ENCODE peak calls at places on chromosomes 3 and 15, in six cellular contexts. Y is SJSA1, V is OCI-LY7, E is spleen, L is heart left ventricle, D is heart right ventricle. M is an unnamed sample.

GRCh38 chr15:38688761-38689160 is 124.1 kb upstream of the RASGRP1 start:
- DNase-seq in E (no peak), V (peak; percentile 15), Y (no peak), L (no peak), D (no peak), M (no peak)

GRCh38 chr15:28989239-28989830 is 103.6 kb downstream of the APBA2 start:
- DNase-seq in V (peak; percentile 3), E (no peak), L (no peak), D (no peak), Y (peak; percentile 71), M (no peak)

GRCh38 chr3:98612587-98612986 is 19.2 kb upstream of the CPOX start:
- DNase-seq in E (no peak), L (no peak), Y (no peak), D (peak; percentile 12), V (peak; percentile 17), M (no peak)

GRCh38 chr3:152100491-152101086 is 168.1 kb upstream of the MBNL1 start:
- DNase-seq in Y (no peak), V (no peak), E (no peak), D (no peak), L (no peak), M (no peak)

GRCh38 chr3:191345334-191345733 is 15.0 kb upstream of the UTS2B start:
- DNase-seq in Y (no peak), E (no peak), L (no peak), V (no peak), D (no peak), M (no peak)

GRCh38 chr3:132342183-132342582 is 25.0 kb downstream of the ACP3 start:
- DNase-seq in L (no peak), E (no peak), V (no peak), Y (no peak), D (no peak), M (no peak)

GRCh38 chr3:189839576-189839975 is 208.4 kb downstream of the TP63 start:
- DNase-seq in E (no peak), L (no peak), Y (no peak), D (no peak), V (no peak), M (no peak)

GRCh38 chr3:151864423-151865101 is 8.9 kb upstream of the SUCNR1 start:
- DNase-seq in D (no peak), Y (peak; percentile 58), L (no peak), E (no peak), V (no peak), M (no peak)

GRCh38 chr3:40237892-40238571 is 71.5 kb upstream of the EIF1B start:
- DNase-seq in Y (no peak), D (no peak), E (no peak), V (no peak), L (peak; percentile 27), M (no peak)

GRCh38 chr15:68578175-68578959 is 426 bp upstream of the CORO2B start:
- DNase-seq in Y (peak; percentile 48), V (peak; percentile 76), L (peak; percentile 80), D (peak; percentile 85), E (peak; percentile 89), M (peak; percentile 88)

GRCh38 chr3:167978071-167978470 is 117.7 kb downstream of the GOLIM4 start:
- DNase-seq in D (no peak), Y (no peak), E (no peak), L (no peak), V (no peak), M (no peak)

GRCh38 chr3:5441401-5441800 is 253.9 kb downstream of the EDEM1 start:
- DNase-seq in V (no peak), D (no peak), Y (no peak), L (no peak), E (no peak), M (no peak)

GRCh38 chr15:27509014-27509413 is 538.0 kb downstream of the GABRG3 start:
- DNase-seq in Y (no peak), V (no peak), E (no peak), D (no peak), L (no peak), M (no peak)

GRCh38 chr3:80252113-80252512 is 484.3 kb upstream of the ROBO1 start:
- DNase-seq in L (no peak), E (no peak), Y (no peak), V (no peak), D (no peak), M (no peak)

GRCh38 chr3:186985713-186986364 is 55.5 kb downstream of the ST6GAL1 start:
- DNase-seq in L (no peak), V (peak; percentile 75), Y (no peak), E (no peak), D (peak; percentile 25), M (no peak)

GRCh38 chr15:90001062-90001682 is at the start of gene ZNF710:
- DNase-seq in V (peak; percentile 70), Y (peak; percentile 61), L (peak; percentile 71), E (peak; percentile 85), D (peak; percentile 51), M (peak; percentile 53)

GRCh38 chr3:192889694-192890093 is 28.0 kb downstream of the MB21D2 start:
- DNase-seq in L (no peak), D (no peak), V (no peak), E (no peak), Y (no peak), M (no peak)
- H3K4me1 ChIP-seq in L (peaks cover 60% of the 10 kb centered on the region), D (peaks cover 44% of the 10 kb centered on the region), V (no peaks in the 10 kb centered on the region), E (peaks cover 8% of the 10 kb centered on the region), Y (peaks cover 80% of the 10 kb centered on the region), M (peaks cover 17% of the 10 kb centered on the region)

GRCh38 chr3:172749201-172749965 is 1.1 kb upstream of the ECT2 start:
- DNase-seq in V (no peak), D (no peak), E (no peak), Y (peak; percentile 91), L (no peak), M (no peak)
- H3K27ac ChIP-seq in V (no peak overlapping the region), D (peak overlapping the region; percentile 88), E (no peak overlapping the region), Y (peak overlapping the region; percentile 100), L (peak overlapping the region; percentile 79), M (peak overlapping the region; percentile 92)

DNA sequence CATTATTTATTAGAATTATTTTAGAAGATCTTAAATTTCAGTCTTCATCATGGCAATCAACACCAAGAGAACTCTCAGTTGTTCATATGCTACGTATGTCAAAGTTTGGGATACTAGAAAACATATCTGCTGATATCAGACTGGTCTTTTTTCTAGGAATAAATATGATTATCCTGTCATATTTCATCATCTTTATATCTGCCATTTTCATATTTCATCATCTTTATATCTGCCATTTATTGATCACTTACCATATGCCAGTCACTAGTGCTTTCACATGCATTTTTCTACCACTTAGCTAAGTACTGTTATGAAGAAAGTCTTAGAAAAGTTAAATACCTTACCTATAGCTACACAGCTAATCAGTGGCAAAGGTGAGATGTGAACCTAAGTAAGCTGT is 2.8 kb upstream of the ZCWPW2 start:
- DNase-seq in D (no peak), V (no peak), E (no peak), L (no peak), Y (no peak), M (no peak)
- H3K4me1 ChIP-seq in D (peaks cover 70% of the 10 kb centered on the region), V (peaks cover 31% of the 10 kb centered on the region), E (peaks cover 73% of the 10 kb centered on the region), L (peaks cover 80% of the 10 kb centered on the region), Y (peaks cover 13% of the 10 kb centered on the region), M (peaks cover 73% of the 10 kb centered on the region)

GRCh38 chr3:138114431-138114918 is 933 bp downstream of the DZIP1L start:
- DNase-seq in E (no peak), V (no peak), Y (peak; percentile 45), D (no peak), L (no peak), M (no peak)
- H3K27ac ChIP-seq in E (peak overlapping the region; percentile 74), V (no peak overlapping the region), Y (peak overlapping the region; percentile 89), D (peak overlapping the region; percentile 93), L (peak overlapping the region; percentile 91), M (peak overlapping the region; percentile 90)

DNA sequence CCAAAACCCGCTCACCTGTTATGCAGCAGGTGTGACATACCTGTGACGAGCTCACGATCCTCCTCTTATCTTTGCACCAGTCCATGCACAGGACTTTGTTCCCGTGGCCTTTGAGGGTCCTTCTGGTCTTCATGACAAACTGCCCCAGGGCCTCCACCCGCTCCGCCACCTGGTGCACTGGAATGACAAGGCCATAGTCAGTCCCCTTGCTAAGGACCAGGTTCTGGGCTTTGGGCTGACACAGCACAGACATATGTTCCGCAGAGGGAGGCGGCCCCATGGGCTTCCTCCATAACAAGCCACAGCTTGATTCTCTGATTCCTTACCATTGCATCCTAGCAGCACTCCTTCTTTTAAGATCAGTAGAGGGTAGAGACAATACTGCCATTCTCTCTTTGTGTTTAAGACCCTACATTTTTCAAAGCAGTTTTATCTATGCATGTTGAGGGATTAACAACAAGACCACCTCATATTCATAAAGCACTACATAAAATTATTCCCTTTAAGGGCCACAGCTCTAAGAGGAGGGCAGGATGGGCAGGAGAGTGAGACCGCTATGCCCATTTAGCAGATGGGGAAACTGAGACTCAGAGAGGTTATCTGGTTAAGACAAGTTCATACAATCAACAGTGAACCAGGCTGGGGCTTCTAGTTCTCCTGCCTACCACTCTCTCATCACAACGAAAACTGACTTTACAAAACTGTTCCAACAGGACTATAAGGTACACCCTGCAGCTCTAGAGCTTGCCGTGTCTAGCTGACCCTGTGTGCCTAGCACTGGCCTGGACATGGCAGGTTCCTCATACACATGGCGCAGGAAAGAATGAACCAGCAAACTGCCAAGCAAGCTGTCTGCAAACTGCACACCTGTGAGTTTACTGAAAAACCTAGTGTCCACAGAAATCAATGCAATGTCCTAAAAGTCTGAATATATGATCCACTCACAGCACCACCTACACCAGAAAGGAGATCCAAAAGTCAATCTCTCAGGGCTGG is 37.0 kb downstream of the GNB5 start:
- DNase-seq in E (no peak), L (no peak), V (no peak), D (no peak), Y (no peak), M (no peak)
- H3K4me1 ChIP-seq in E (peaks cover 7% of the 10 kb centered on the region), L (no peaks in the 10 kb centered on the region), V (peaks cover 9% of the 10 kb centered on the region), D (no peaks in the 10 kb centered on the region), Y (no peaks in the 10 kb centered on the region), M (no peaks in the 10 kb centered on the region)

GRCh38 chr3:116253511-116253910 is 191.8 kb downstream of the LSAMP start:
- DNase-seq in E (no peak), Y (peak; percentile 73), D (no peak), L (no peak), V (no peak), M (no peak)
- H3K27ac ChIP-seq in E (no peak overlapping the region), Y (peak overlapping the region; percentile 19), D (no peak overlapping the region), L (no peak overlapping the region), V (no peak overlapping the region), M (peak overlapping the region; percentile 46)

GRCh38 chr3:134366221-134366927 is 7.9 kb downstream of the AMOTL2 start:
- DNase-seq in Y (peak; percentile 11), E (peak; percentile 54), L (peak; percentile 14), D (no peak), V (no peak), M (no peak)

GRCh38 chr3:134367412-134367811 is 6.8 kb downstream of the AMOTL2 start:
- DNase-seq in V (no peak), Y (peak; percentile 9), E (peak; percentile 64), L (peak; percentile 16), D (no peak), M (peak; percentile 61)

GRCh38 chr3:134367869-134368750 is 6.1 kb downstream of the AMOTL2 start:
- DNase-seq in E (peak; percentile 59), Y (peak; percentile 9), D (no peak), V (no peak), L (peak; percentile 17), M (no peak)

GRCh38 chr3:134365766-134366065 is 8.5 kb downstream of the AMOTL2 start:
- DNase-seq in L (peak; percentile 11), Y (no peak), E (peak; percentile 62), V (no peak), D (no peak), M (no peak)

DNA sequence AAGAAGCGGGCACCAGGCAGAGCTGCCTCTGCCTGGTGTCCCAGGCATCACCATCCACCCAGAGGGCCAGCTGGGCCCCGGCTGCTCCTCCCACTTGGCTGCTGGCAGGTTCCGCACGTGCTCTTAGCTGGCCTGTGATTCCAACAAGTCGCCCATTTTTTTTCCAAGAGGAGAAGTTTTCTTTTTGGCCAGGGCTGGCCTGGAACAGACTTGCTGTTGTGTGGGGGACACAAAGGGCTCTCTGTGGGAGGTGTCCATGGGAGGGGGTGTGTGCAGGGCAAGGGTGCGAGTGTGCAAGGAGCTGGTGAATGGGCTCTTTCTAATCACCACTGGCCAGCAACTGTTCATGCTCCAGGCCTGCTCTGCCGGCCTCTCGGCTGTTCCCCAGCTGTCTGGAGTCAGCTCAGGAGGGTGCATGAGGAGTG is 7.3 kb downstream of the AMOTL2 start:
- DNase-seq in E (peak; percentile 67), Y (peak; percentile 16), L (peak; percentile 51), V (no peak), D (peak; percentile 66), M (peak; percentile 31)
- H3K4me1 ChIP-seq in E (peaks cover 100% of the 10 kb centered on the region), Y (peaks cover 100% of the 10 kb centered on the region), L (peaks cover 86% of the 10 kb centered on the region), V (peaks cover 14% of the 10 kb centered on the region), D (peaks cover 98% of the 10 kb centered on the region), M (peaks cover 74% of the 10 kb centered on the region)

M was measured in left lung.